ENCODE peak calls at places on chromosomes 5 and 9, in four cellular contexts. P, B, E and K are unnamed samples.

GRCh38 chr9:105308448-105309412 is 64.3 kb downstream of the SLC44A1 start:
- DNase-seq in E (no peak), B (no peak), P (no peak), K (no peak)

GRCh38 chr9:89878687-89879086 is 273.9 kb downstream of the GADD45G start:
- DNase-seq in E (no peak), B (peak), P (no peak), K (no peak)

GRCh38 chr9:126375386-126375785 is 48.8 kb downstream of the MVB12B start:
- DNase-seq in E (no peak), B (peak), P (no peak), K (no peak)

GRCh38 chr5:94691947-94692346 is 73.5 kb downstream of the SLF1 start:
- DNase-seq in E (peak), B (peak), P (no peak), K (no peak)

GRCh38 chr9:135085830-135086546 is 1.5 kb upstream of the OLFM1 start:
- DNase-seq in E (peak), P (no peak), B (peak), K (peak)

GRCh38 chr5:120604898-120605297 is 140.8 kb downstream of the PRR16 start:
- DNase-seq in B (no peak), E (no peak), P (no peak), K (no peak)

GRCh38 chr5:68433921-68434879 is 218.6 kb downstream of the PIK3R1 start:
- DNase-seq in B (peak), E (peak), P (peak), K (peak)

GRCh38 chr5:125336401-125336800 is 590.0 kb upstream of the ZNF608 start:
- DNase-seq in E (no peak), P (no peak), B (no peak), K (no peak)

GRCh38 chr9:77063645-77064285 is 44.3 kb downstream of the FOXB2 start:
- DNase-seq in B (no peak), E (no peak), P (no peak), K (no peak)

GRCh38 chr9:84504360-84504759 is 163.8 kb upstream of the SLC28A3 start:
- DNase-seq in P (no peak), B (no peak), E (no peak), K (no peak)

GRCh38 chr9:116639251-116639741 is 47.8 kb upstream of the TRIM32 start:
- DNase-seq in P (no peak), B (no peak), E (no peak), K (no peak)

GRCh38 chr5:122126177-122126701 is 3.1 kb upstream of the ZNF474 start:
- DNase-seq in B (no peak), E (no peak), P (no peak), K (peak)

GRCh38 chr5:113804943-113805342 is 291.4 kb downstream of the YTHDC2 start:
- DNase-seq in B (no peak), P (no peak), E (no peak), K (no peak)

GRCh38 chr5:146059349-146060220 is 45.8 kb downstream of the PLAC8L1 start:
- DNase-seq in B (no peak), P (no peak), E (no peak), K (peak)

GRCh38 chr9:119282476-119283117 is 86.6 kb downstream of the BRINP1 start:
- DNase-seq in E (no peak), P (no peak), B (no peak), K (no peak)

GRCh38 chr5:131999471-131999931 is 12.0 kb downstream of the ACSL6 start:
- DNase-seq in E (no peak), B (no peak), P (no peak), K (no peak)

GRCh38 chr5:1543398-1544293 is 19.9 kb upstream of the LPCAT1 start:
- DNase-seq in B (no peak), E (no peak), P (no peak), K (no peak)

GRCh38 chr5:52007230-52007858 is 624.1 kb downstream of the ISL1 start:
- DNase-seq in P (no peak), E (peak), B (peak), K (peak)

GRCh38 chr5:16492398-16493175 is 27.0 kb upstream of the ZNF622 start:
- DNase-seq in P (no peak), E (no peak), B (no peak), K (no peak)

GRCh38 chr9:103361906-103362305 is 366.8 kb downstream of the CYLC2 start:
- DNase-seq in E (no peak), B (no peak), P (no peak), K (no peak)

GRCh38 chr5:92800360-92800759 is 780.7 kb downstream of the NR2F1-AS1 start:
- DNase-seq in E (no peak), B (no peak), P (no peak), K (no peak)

GRCh38 chr5:16179936-16180788 is 571 bp upstream of the MARCHF11 start:
- DNase-seq in B (no peak), E (no peak), P (no peak), K (no peak)

GRCh38 chr9:113638916-113639315 is 175.4 kb downstream of the RGS3 start:
- DNase-seq in E (no peak), P (no peak), B (no peak), K (no peak)

GRCh38 chr5:11584008-11584407 is 320.2 kb downstream of the CTNND2 start:
- DNase-seq in B (no peak), P (no peak), E (no peak), K (no peak)

GRCh38 chr9:128552744-128553221 is 396 bp downstream of the SPTAN1 start:
- DNase-seq in E (no peak), P (no peak), B (no peak), K (peak)

GRCh38 chr9:6842584-6842947 is 84.8 kb downstream of the KDM4C start:
- DNase-seq in P (no peak), E (no peak), B (no peak), K (no peak)

GRCh38 chr5:122292357-122292756 is 19.7 kb upstream of the SNCAIP start:
- DNase-seq in E (no peak), B (no peak), P (no peak), K (no peak)

GRCh38 chr5:143685416-143685815 is 126.5 kb upstream of the HMHB1 start:
- DNase-seq in B (peak), P (no peak), E (no peak), K (no peak)

GRCh38 chr5:154567155-154567554 is 89.1 kb upstream of the HAND1 start:
- DNase-seq in P (no peak), E (no peak), B (no peak), K (no peak)

GRCh38 chr9:21744874-21745273 is 57.6 kb upstream of the MTAP start:
- DNase-seq in P (no peak), B (no peak), E (no peak), K (no peak)

GRCh38 chr9:124032247-124032646 is 20.7 kb downstream of the LHX2 start:
- DNase-seq in B (no peak), E (no peak), P (no peak), K (no peak)

GRCh38 chr5:37906416-37906815 is 66.6 kb upstream of the GDNF start:
- DNase-seq in P (no peak), B (no peak), E (no peak), K (no peak)

GRCh38 chr9:124248066-124248465 is 9.7 kb upstream of the NEK6 start:
- DNase-seq in B (no peak), E (no peak), P (no peak), K (no peak)

DNA sequence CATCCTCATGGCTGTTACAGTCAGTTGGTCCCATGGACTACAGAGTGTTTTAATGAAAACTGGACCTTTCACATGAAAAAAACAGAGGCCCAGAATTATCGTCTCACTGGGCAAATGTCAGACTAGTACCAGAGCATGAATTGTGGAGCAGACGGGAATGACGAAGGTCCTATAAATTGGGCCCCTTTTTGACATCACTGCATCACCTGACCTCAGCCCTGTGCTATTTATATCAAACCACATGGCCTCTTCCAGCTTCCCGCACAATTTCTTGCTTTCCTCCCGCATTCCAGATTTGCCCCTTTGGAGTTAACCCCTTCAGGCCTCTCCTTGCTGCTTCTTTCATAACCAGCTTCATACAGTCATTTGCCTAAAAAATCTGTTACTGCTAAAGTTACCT is 301.7 kb downstream of the ATPSCKMT start:
- DNase-seq in P (no peak), B (no peak), E (no peak), K (no peak)
- TF ChIP-seq FOXK2 in P (no peak), B (no peak), E (no peak), K (no peak)

GRCh38 chr5:157983906-157984551 is 125.1 kb upstream of the CLINT1 start:
- DNase-seq in E (no peak), B (no peak), P (no peak), K (no peak)
- TF ChIP-seq FOXK2 in E (no peak), B (no peak), P (no peak), K (no peak)

DNA sequence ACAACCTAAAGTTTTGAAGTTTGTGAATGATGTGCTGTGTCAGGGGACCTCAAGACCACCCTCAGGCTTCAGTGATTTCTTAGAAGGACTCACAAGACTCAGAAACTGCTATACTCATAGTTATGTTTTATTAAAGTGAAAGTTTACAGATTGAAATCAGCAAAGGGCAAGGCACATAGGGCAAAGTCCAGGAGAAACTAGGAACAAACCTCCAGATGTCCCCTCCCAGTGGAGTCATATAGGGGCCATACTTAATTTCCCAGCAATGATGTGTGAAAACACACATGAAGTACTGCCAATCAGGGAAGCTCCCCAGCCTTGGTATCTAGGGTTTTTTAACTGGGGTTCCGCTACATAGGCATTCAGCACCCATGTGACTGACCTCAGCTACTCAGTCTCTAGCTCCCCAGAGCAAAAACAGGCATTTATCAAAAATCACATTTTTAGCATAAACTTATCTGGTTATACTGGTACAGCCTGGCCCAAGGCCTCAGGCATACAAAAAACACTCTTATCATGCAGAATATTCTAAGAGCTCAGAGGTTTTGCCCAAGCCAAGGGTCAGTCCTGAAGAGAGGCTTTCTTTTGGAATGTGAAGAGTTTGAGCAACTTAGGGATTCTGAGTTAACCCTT is 74.7 kb upstream of the ANKRD55 start:
- DNase-seq in P (no peak), E (no peak), B (peak), K (no peak)
- TF ChIP-seq FOXK2 in P (no peak), E (no peak), B (no peak), K (no peak)

GRCh38 chr9:115391166-115391825 is 273.3 kb upstream of the TNC start:
- DNase-seq in E (no peak), P (no peak), B (no peak), K (no peak)
- TF ChIP-seq FOXK2 in E (no peak), P (no peak), B (no peak), K (no peak)

GRCh38 chr5:108521841-108522506 is 140.1 kb upstream of the FBXL17 start:
- DNase-seq in E (peak), P (peak), B (peak), K (peak)
- TF ChIP-seq FOXK2 in E (no peak), P (no peak), B (no peak), K (no peak)